ENCODE peak calls at places on chromosomes 11 and 22, in six cellular contexts. J is astrocyte of the cerebellum; G is CD4-positive, alpha-beta T cell; D is body of pancreas; T is tibial nerve; L is lower lobe of right lung. V is an unnamed sample.

GRCh38 chr11:119796363-119797060 is 67.5 kb upstream of the NECTIN1 start:
- DNase-seq in J (no peak), G (no peak), D (no peak), T (no peak), L (no peak), V (no peak)

GRCh38 chr22:31343235-31344191 is 2.6 kb downstream of the PATZ1 start:
- DNase-seq in J (no peak), G (peak), D (peak), T (no peak), L (peak), V (peak)

GRCh38 chr11:57873196-57873911 is 111.8 kb downstream of the CTNND1 start:
- DNase-seq in J (no peak), G (no peak), D (no peak), T (no peak), L (no peak), V (no peak)

GRCh38 chr11:28223577-28223976 is 115.4 kb downstream of the METTL15 start:
- DNase-seq in J (no peak), G (no peak), D (no peak), T (no peak), L (no peak), V (no peak)

GRCh38 chr11:2932850-2933251 is 3.6 kb upstream of the PHLDA2 start:
- DNase-seq in J (no peak), G (no peak), D (peak), T (no peak), L (peak), V (no peak)

GRCh38 chr11:66579017-66579606 is 10.7 kb upstream of the CTSF start:
- DNase-seq in J (peak), G (peak), D (peak), T (peak), L (peak), V (peak)

GRCh38 chr11:117734596-117734995 is 62.4 kb downstream of the DSCAML1 start:
- DNase-seq in J (no peak), G (no peak), D (no peak), T (no peak), L (no peak), V (no peak)

GRCh38 chr11:7597620-7598019 is 75.7 kb downstream of the CYB5R2 start:
- DNase-seq in J (no peak), G (no peak), D (peak), T (no peak), L (peak), V (no peak)

GRCh38 chr22:41589260-41589600 is 410 bp downstream of the PMM1 start:
- DNase-seq in J (no peak), G (no peak), D (peak), T (no peak), L (peak), V (peak)

GRCh38 chr11:64858467-64859401 is 14.3 kb upstream of the CDC42BPG start:
- DNase-seq in J (no peak), G (peak), D (no peak), T (no peak), L (no peak), V (no peak)

GRCh38 chr11:120931057-120931779 is 92.7 kb upstream of the TBCEL start:
- DNase-seq in J (no peak), G (no peak), D (no peak), T (no peak), L (no peak), V (no peak)
- TF ChIP-seq CTCF in J (no peak), G (no peak), D (no peak), T (no peak), L (no peak), V (no peak)

GRCh38 chr11:26947379-26947844 is 46.5 kb upstream of the FIBIN start:
- DNase-seq in J (peak), G (no peak), D (peak), T (peak), L (no peak), V (no peak)
- TF ChIP-seq CTCF in J (no peak), G (no peak), D (no peak), T (no peak), L (no peak), V (no peak)

GRCh38 chr11:125679837-125680236 is 810 bp downstream of the ACRV1 start:
- DNase-seq in J (no peak), G (no peak), D (no peak), T (no peak), L (no peak), V (no peak)

GRCh38 chr11:125675196-125675595 is 5.5 kb downstream of the ACRV1 start:
- DNase-seq in J (no peak), G (no peak), D (no peak), T (no peak), L (no peak), V (no peak)

GRCh38 chr11:125680747-125681146 is at the start of gene ACRV1:
- DNase-seq in J (no peak), G (no peak), D (no peak), T (no peak), L (no peak), V (no peak)

GRCh38 chr11:125674210-125674609 is 6.4 kb downstream of the ACRV1 start:
- DNase-seq in J (no peak), G (no peak), D (no peak), T (no peak), L (no peak), V (no peak)

GRCh38 chr11:125679397-125679796 is 1.2 kb downstream of the ACRV1 start:
- DNase-seq in J (no peak), G (no peak), D (no peak), T (no peak), L (no peak), V (no peak)
- TF ChIP-seq CTCF in J (peak), G (no peak), D (no peak), T (no peak), L (no peak), V (no peak)

GRCh38 chr22:28893810-28894209 is 10.4 kb downstream of the ZNRF3 start:
- DNase-seq in J (no peak), G (no peak), D (no peak), T (no peak), L (no peak), V (no peak)

GRCh38 chr22:28892175-28892731 is 8.9 kb downstream of the ZNRF3 start:
- DNase-seq in J (no peak), G (no peak), D (no peak), T (no peak), L (no peak), V (no peak)

GRCh38 chr22:28896611-28897010 is 13.2 kb downstream of the ZNRF3 start:
- DNase-seq in J (no peak), G (no peak), D (no peak), T (no peak), L (no peak), V (no peak)

GRCh38 chr22:28894320-28894719 is 10.9 kb downstream of the ZNRF3 start:
- DNase-seq in J (no peak), G (no peak), D (peak), T (no peak), L (no peak), V (no peak)

GRCh38 chr22:28894793-28895192 is 11.4 kb downstream of the ZNRF3 start:
- DNase-seq in J (no peak), G (no peak), D (no peak), T (no peak), L (no peak), V (no peak)
- TF ChIP-seq CTCF in J (no peak), G (no peak), D (no peak), T (no peak), L (no peak), V (no peak)

GRCh38 chr11:112004389-112004788 is 20.8 kb upstream of the DLAT start:
- DNase-seq in J (no peak), G (no peak), D (no peak), T (no peak), L (no peak), V (peak)
- TF ChIP-seq CTCF in J (peak), G (no peak), D (no peak), T (peak), L (peak), V (peak)

GRCh38 chr11:16816358-16817270 is 78.2 kb downstream of the C11orf58 start:
- DNase-seq in J (no peak), G (no peak), D (no peak), T (no peak), L (no peak), V (no peak)

GRCh38 chr11:16815047-16815767 is 76.8 kb downstream of the C11orf58 start:
- DNase-seq in J (peak), G (no peak), D (peak), T (peak), L (peak), V (no peak)

GRCh38 chr11:16820324-16821092 is 82.1 kb downstream of the C11orf58 start:
- DNase-seq in J (peak), G (peak), D (peak), T (peak), L (peak), V (peak)

GRCh38 chr11:16817321-16817720 is 78.9 kb downstream of the C11orf58 start:
- DNase-seq in J (no peak), G (no peak), D (no peak), T (no peak), L (no peak), V (no peak)

DNA sequence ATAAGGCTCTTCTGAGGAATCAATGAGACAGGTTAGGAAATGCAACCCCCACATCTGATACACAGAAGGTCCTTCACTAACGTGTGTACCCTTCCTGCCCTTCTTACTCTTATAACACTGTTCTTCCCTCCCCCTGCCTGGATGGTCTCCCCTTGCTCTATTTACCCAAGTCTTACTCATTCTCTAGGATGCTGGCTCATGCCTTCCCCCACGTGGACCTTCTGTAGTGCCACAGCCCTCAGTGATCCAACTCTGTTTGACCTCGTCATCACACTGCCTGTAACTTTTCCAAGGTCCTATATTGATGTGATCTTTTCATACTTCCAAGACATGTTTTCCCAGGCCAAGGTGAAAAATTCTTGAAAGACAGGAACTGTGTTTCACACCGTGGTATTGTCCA is 79.8 kb downstream of the C11orf58 start:
- DNase-seq in J (no peak), G (no peak), D (no peak), T (no peak), L (no peak), V (no peak)
- TF ChIP-seq CTCF in J (peak), G (no peak), D (no peak), T (no peak), L (no peak), V (no peak)

GRCh38 chr11:73358071-73358470 is 18.1 kb upstream of the RELT start:
- DNase-seq in J (no peak), G (no peak), D (no peak), T (no peak), L (no peak), V (no peak)

GRCh38 chr11:73359341-73359740 is 16.9 kb upstream of the RELT start:
- DNase-seq in J (no peak), G (no peak), D (peak), T (no peak), L (no peak), V (no peak)

GRCh38 chr11:73361953-73362776 is 14.0 kb upstream of the RELT start:
- DNase-seq in J (no peak), G (no peak), D (no peak), T (no peak), L (no peak), V (no peak)

GRCh38 chr11:73360743-73361369 is 15.3 kb upstream of the RELT start:
- DNase-seq in J (no peak), G (no peak), D (no peak), T (no peak), L (no peak), V (no peak)

DNA sequence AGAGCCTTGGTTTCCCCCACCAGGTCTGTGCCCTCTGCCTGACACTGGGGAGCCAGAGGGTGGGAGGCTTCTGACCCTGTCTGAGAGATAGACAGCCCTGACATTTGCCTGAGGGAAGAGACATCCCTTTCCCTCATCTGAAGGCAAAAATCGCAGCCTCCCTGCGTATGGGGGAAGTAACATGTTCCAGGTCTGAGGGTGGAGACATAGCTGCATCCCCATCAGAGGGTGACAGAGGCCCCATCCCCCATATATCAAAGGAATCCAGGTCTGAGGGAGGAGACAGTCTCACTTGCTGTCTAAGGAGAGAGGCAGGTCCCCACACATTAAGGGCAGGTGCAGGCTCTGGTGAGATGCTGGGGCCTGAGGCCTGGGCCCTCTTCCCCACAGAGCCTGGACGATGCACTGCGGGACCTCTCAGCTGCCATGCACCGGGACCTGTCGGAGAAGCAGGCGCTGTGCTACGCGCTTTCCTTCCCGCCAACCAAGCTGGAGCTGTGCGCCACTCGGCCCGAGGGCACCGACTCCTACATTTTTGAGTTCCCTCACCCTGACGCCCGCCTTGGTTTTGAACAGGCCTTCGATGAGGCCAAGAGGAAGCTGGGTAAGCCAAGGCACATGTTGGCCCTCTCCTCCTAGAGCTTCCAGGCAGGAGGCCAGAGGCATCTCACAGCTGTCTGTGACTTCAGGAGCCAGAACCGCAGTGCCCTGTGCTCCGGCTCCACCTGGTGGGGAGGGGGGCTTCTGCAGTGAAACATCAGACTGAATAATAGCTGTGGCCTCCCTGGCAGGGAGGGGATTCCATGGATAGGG is 16.1 kb upstream of the RELT start:
- DNase-seq in J (peak), G (peak), D (no peak), T (no peak), L (no peak), V (no peak)
- TF ChIP-seq CTCF in J (peak), G (peak), D (no peak), T (no peak), L (no peak), V (peak)

DNA sequence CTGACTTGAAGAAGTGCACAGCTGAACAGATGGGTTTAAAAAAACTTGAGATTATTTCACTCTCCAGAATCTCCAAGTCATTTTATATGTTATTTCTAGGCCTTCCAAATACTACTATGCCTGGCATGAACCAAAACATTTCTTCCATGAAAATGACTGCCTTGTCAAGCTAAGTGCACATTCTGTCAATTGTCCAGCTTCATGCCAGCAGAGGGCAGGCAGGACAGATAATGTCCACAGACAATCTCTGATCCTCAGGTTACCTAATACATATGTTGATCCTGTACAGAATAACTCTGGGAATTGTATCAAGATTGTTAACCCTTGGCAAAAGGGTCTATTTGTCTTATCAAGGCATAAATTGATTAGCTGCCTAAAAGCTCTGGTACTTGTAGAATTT is 229.5 kb downstream of the AASDHPPT start:
- DNase-seq in J (no peak), G (no peak), D (no peak), T (no peak), L (no peak), V (no peak)
- TF ChIP-seq CTCF in J (peak), G (no peak), D (no peak), T (no peak), L (no peak), V (no peak)